ENCODE peak calls at places on chromosome 9, in five cellular contexts. T is HCT116, F is K562, N is SK-N-SH, L is HepG2. R is an unnamed sample.

GRCh38 chr9:132588098-132588497 is 5.7 kb downstream of the BARHL1 start:
- DNase-seq in T (no peak), F (no peak), N (no peak), L (no peak), R (no peak)

GRCh38 chr9:130234340-130235260 is 31.0 kb upstream of the HMCN2 start:
- DNase-seq in T (no peak), F (no peak), N (no peak), L (no peak), R (no peak)

GRCh38 chr9:89311346-89312153 is 555 bp downstream of the CKS2 start:
- DNase-seq in F (no peak), T (no peak), L (no peak), N (peak; percentile 72), R (no peak)

GRCh38 chr9:20620658-20621552 is 1.4 kb downstream of the MLLT3 start:
- DNase-seq in F (no peak), N (peak; percentile 63), T (no peak), L (no peak), R (no peak)

GRCh38 chr9:91681461-91682305 is 258.1 kb upstream of the NFIL3 start:
- DNase-seq in T (peak; percentile 45), F (peak; percentile 74), L (peak; percentile 22), N (peak; percentile 92), R (no peak)

GRCh38 chr9:32483343-32483742 is 42.7 kb downstream of the RIGI start:
- DNase-seq in N (no peak), T (no peak), F (no peak), L (no peak), R (no peak)

GRCh38 chr9:131654857-131655577 is 84.9 kb downstream of the RAPGEF1 start:
- DNase-seq in L (peak; percentile 85), N (no peak), T (no peak), F (no peak), R (no peak)

GRCh38 chr9:88852794-88853193 is 138.5 kb upstream of the S1PR3 start:
- DNase-seq in L (no peak), T (peak; percentile 2), N (no peak), F (peak; percentile 17), R (no peak)

GRCh38 chr9:121857941-121858340 is 206.5 kb downstream of the DAB2IP start:
- DNase-seq in L (no peak), F (no peak), T (no peak), N (no peak), R (no peak)

DNA sequence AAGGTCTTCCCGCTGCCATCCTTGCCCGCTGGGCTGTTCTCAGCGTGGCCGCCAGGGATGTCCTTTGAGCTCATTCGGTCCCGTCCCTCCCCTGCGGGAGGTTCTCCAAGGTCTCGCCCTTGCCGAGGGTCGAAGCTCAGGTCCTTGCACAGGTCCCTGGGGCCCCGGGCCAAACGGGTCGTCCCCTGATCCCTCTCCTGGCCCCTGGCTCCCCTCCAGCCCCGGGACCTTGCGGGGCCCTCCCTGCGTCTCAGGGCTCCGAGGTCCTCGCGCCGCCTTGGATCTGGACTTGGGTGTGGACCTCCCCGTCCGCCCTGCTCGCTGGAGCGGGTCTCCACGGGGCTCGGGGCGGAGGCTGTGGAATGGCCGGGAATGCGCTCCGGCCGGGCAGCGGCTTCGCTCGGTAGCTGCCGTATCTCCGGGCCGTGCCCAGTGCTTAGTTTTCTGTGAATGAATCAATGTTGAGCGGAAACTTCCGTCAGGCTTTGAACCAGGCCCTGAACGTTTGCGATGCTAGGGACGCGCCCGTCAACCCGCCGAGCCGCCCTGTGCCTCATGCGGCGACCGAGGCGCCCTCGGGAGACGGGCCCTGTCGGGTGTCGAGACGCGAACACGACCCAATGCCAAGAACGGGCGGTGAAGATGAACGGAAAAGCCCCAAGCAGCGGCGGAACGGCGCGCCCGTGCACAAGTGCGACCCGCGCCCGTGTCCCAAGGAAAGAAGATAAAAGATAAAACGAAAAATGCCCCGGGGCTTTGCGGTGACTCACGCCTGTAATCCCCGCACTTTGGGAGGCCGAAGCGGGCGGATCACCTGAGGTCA is 779 bp downstream of the RNU6ATAC start:
- DNase-seq in L (no peak), F (no peak), N (peak; percentile 67), T (no peak), R (no peak)
- TF ChIP-seq SIN3A in L (no peak), F (no peak), N (no peak), T (no peak), R (no peak)

GRCh38 chr9:123761905-123762605 is 167.9 kb downstream of the DENND1A start:
- DNase-seq in T (no peak), F (no peak), N (no peak), L (peak; percentile 66), R (no peak)

GRCh38 chr9:123756484-123757106 is 173.3 kb downstream of the DENND1A start:
- DNase-seq in L (no peak), N (no peak), T (no peak), F (no peak), R (peak; percentile 40)

GRCh38 chr9:123753669-123754307 is 176.1 kb downstream of the DENND1A start:
- DNase-seq in N (no peak), L (no peak), F (no peak), T (no peak), R (no peak)

GRCh38 chr9:123757960-123758359 is 172.0 kb downstream of the DENND1A start:
- DNase-seq in T (no peak), F (no peak), N (no peak), L (no peak), R (no peak)

DNA sequence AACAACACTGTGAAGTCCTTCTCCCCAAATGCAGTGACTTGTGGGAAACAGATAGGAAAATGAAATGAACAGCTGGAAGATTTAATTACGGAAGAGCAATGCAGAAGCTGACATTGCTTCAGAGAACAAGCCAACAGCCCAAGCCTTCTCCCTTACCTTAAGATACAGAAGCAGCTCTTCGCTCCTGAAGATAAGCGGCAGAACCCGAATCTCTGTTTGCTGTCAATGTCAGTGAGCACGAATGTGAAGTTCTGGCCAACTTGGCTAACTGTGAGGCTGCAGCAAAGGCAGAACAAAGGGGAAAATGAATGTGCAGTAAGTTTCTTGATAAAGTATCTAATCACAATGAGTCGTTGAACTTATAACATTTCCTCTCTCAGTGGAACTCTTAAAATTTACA is 172.4 kb downstream of the DENND1A start:
- DNase-seq in T (no peak), N (no peak), L (no peak), F (no peak), R (no peak)
- TF ChIP-seq SIN3A in T (no peak), N (no peak), L (no peak), F (no peak), R (no peak)

GRCh38 chr9:21683484-21684175 is 118.8 kb upstream of the MTAP start:
- DNase-seq in L (no peak), F (no peak), T (no peak), N (no peak), R (no peak)
- TF ChIP-seq SIN3A in L (no peak), F (no peak), T (no peak), N (no peak), R (no peak)

GRCh38 chr9:15400281-15400941 is 22.3 kb upstream of the SNAPC3 start:
- DNase-seq in T (no peak), N (no peak), L (no peak), F (no peak), R (no peak)

GRCh38 chr9:15401266-15401665 is 21.4 kb upstream of the SNAPC3 start:
- DNase-seq in N (no peak), T (no peak), L (no peak), F (no peak), R (no peak)

GRCh38 chr9:15404171-15404570 is 18.5 kb upstream of the SNAPC3 start:
- DNase-seq in L (no peak), F (no peak), T (no peak), N (no peak), R (no peak)

DNA sequence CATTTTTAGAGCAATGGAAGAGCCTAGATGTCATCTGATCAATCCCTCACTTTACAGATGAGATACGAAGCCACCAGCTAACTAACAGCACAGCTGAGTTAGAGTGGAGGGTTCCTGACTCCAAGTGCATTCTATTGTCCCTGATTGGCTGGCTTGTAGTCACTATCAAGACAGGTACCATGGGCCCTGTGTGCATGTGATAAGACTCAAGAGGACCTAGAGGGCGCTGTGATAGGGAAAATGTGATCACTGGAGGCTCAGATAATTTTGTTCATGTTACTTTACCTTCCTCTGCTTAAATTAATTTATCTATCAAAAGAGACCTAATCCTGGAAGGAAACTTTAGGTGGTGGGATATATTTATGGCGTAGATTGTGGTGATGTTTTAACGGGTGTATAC is 19.5 kb upstream of the SNAPC3 start:
- DNase-seq in N (peak; percentile 42), T (peak; percentile 65), L (peak; percentile 56), F (peak; percentile 64), R (no peak)
- TF ChIP-seq SIN3A in N (no peak), T (no peak), L (no peak), F (no peak), R (no peak)

R was measured in GM12878.